ENCODE peak calls at places on chromosomes 6 and 20, in six cellular contexts. I is astrocyte of the spinal cord, R is neural crest cell, K is lower lobe of right lung, F is GM23338, V is AG04450. X is an unnamed sample.

GRCh38 chr20:62806383-62807050 is 1.9 kb downstream of the OGFR start:
- DNase-seq in I (no peak), R (no peak), K (no peak), F (no peak), V (no peak), X (no peak)

GRCh38 chr6:20370801-20371200 is 30.9 kb upstream of the E2F3 start:
- DNase-seq in I (no peak), R (no peak), K (no peak), F (no peak), V (no peak), X (no peak)

GRCh38 chr6:45419574-45420082 is 41.9 kb upstream of the SUPT3H start:
- DNase-seq in I (peak), R (peak), K (peak), F (peak), V (no peak), X (peak)

GRCh38 chr6:34745277-34746103 is 11.8 kb upstream of the SNRPC start:
- DNase-seq in I (no peak), R (no peak), K (peak), F (no peak), V (peak), X (no peak)

GRCh38 chr6:64736421-64736950 is 970.5 kb downstream of the EYS start:
- DNase-seq in I (no peak), R (no peak), K (no peak), F (no peak), V (no peak), X (no peak)

GRCh38 chr20:45611054-45611453 is 18.5 kb upstream of the WFDC10A start:
- DNase-seq in I (peak), R (no peak), K (no peak), F (no peak), V (peak), X (no peak)

GRCh38 chr6:121450242-121450641 is 14.8 kb downstream of the GJA1 start:
- DNase-seq in I (no peak), R (no peak), K (no peak), F (no peak), V (no peak), X (no peak)

GRCh38 chr6:33441457-33441856 is 12.9 kb upstream of the ZBTB9 start:
- DNase-seq in I (no peak), R (no peak), K (no peak), F (no peak), V (no peak), X (no peak)

GRCh38 chr6:81487489-81487888 is 265.0 kb downstream of the TENT5A start:
- DNase-seq in I (peak), R (no peak), K (no peak), F (peak), V (no peak), X (no peak)

GRCh38 chr20:47662483-47663353 is 122.6 kb downstream of the SULF2 start:
- DNase-seq in I (no peak), R (no peak), K (no peak), F (no peak), V (no peak), X (no peak)

GRCh38 chr20:13865156-13865555 is 80.3 kb downstream of the NDUFAF5 start:
- DNase-seq in I (no peak), R (no peak), K (no peak), F (no peak), V (no peak), X (no peak)

GRCh38 chr6:135784493-135784892 is 67.0 kb upstream of the PDE7B start:
- DNase-seq in I (no peak), R (no peak), K (no peak), F (no peak), V (no peak), X (no peak)

GRCh38 chr6:136487746-136488145 is 62.5 kb downstream of the MAP7 start:
- DNase-seq in I (no peak), R (no peak), K (no peak), F (no peak), V (no peak), X (no peak)

GRCh38 chr20:52033313-52033712 is 158.3 kb downstream of the ZFP64 start:
- DNase-seq in I (peak), R (no peak), K (no peak), F (peak), V (no peak), X (no peak)

GRCh38 chr6:118260833-118261232 is 287.3 kb upstream of the PLN start:
- DNase-seq in I (no peak), R (no peak), K (no peak), F (no peak), V (no peak), X (no peak)

GRCh38 chr6:15368186-15368585 is 122.3 kb downstream of the JARID2 start:
- DNase-seq in I (no peak), R (no peak), K (no peak), F (no peak), V (no peak), X (no peak)

GRCh38 chr6:34362909-34363713 is 29.4 kb downstream of the NUDT3 start:
- DNase-seq in I (no peak), R (no peak), K (no peak), F (peak), V (no peak), X (no peak)

GRCh38 chr6:123393333-123393732 is 243.4 kb downstream of the TRDN start:
- DNase-seq in I (peak), R (no peak), K (no peak), F (peak), V (no peak), X (no peak)

GRCh38 chr6:52647199-52647598 is 23.7 kb upstream of the TMEM14A start:
- DNase-seq in I (no peak), R (no peak), K (no peak), F (no peak), V (no peak), X (no peak)

GRCh38 chr20:549720-550496 is 6.3 kb upstream of the CSNK2A1 start:
- DNase-seq in I (no peak), R (no peak), K (no peak), F (no peak), V (no peak), X (no peak)

GRCh38 chr6:31794294-31794865 is 1.2 kb downstream of the VARS1 start:
- DNase-seq in I (no peak), R (no peak), K (no peak), F (peak), V (no peak), X (no peak)

GRCh38 chr6:27016689-27017088 is 230.8 kb upstream of the PRSS16 start:
- DNase-seq in I (no peak), R (no peak), K (no peak), F (no peak), V (no peak), X (no peak)

GRCh38 chr6:723540-723939 is 30.6 kb upstream of the EXOC2 start:
- DNase-seq in I (no peak), R (no peak), K (no peak), F (no peak), V (no peak), X (no peak)
- TF ChIP-seq CTCF in I (peak), R (peak), K (no peak), F (peak), V (peak), X (no peak)

DNA sequence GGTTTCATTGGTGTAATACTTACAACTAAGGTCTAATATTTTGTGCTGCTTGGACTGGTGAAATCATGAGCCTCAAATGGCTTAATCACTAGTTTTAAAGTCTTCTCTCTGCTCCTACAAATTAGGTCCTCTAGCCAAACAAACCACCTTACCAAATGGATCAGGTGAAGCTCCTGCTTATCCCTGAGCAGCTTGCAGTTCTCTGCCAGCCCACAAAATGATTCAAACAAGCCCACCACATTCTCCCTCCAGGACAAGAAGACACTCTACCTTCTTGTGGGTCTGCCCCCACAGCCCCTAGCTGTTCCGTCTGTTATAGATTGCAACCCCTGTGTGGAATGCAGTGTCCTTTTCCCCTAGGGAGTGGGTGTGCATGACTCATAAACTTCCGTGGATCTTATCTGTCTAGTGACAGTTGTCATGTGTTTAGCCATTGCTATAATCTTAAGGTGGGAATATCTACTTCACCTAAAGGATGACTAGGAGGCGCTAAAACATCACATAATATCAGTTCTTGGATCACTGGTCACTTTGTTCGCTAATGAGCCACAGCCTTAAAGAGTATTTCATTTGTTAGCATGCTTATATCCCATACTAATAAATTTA is 940.5 kb upstream of the MANEA start:
- DNase-seq in I (peak), R (no peak), K (no peak), F (peak), V (no peak), X (no peak)
- TF ChIP-seq CTCF in I (peak), R (peak), K (no peak), F (peak), V (no peak), X (no peak)

GRCh38 chr6:28587011-28587745 is 61.5 kb downstream of the GPX5 start:
- DNase-seq in I (peak), R (peak), K (peak), F (peak), V (no peak), X (peak)

GRCh38 chr6:28583463-28583862 is 57.8 kb downstream of the GPX5 start:
- DNase-seq in I (no peak), R (no peak), K (no peak), F (no peak), V (no peak), X (no peak)

GRCh38 chr6:28586273-28586672 is 60.6 kb downstream of the GPX5 start:
- DNase-seq in I (no peak), R (no peak), K (no peak), F (peak), V (no peak), X (no peak)

GRCh38 chr6:28587746-28588075 is 62.0 kb downstream of the GPX5 start:
- DNase-seq in I (no peak), R (no peak), K (no peak), F (no peak), V (no peak), X (no peak)

GRCh38 chr6:28585335-28585734 is 59.7 kb downstream of the GPX5 start:
- DNase-seq in I (peak), R (no peak), K (no peak), F (no peak), V (no peak), X (no peak)
- TF ChIP-seq CTCF in I (no peak), R (peak), K (no peak), F (no peak), V (peak), X (no peak)

DNA sequence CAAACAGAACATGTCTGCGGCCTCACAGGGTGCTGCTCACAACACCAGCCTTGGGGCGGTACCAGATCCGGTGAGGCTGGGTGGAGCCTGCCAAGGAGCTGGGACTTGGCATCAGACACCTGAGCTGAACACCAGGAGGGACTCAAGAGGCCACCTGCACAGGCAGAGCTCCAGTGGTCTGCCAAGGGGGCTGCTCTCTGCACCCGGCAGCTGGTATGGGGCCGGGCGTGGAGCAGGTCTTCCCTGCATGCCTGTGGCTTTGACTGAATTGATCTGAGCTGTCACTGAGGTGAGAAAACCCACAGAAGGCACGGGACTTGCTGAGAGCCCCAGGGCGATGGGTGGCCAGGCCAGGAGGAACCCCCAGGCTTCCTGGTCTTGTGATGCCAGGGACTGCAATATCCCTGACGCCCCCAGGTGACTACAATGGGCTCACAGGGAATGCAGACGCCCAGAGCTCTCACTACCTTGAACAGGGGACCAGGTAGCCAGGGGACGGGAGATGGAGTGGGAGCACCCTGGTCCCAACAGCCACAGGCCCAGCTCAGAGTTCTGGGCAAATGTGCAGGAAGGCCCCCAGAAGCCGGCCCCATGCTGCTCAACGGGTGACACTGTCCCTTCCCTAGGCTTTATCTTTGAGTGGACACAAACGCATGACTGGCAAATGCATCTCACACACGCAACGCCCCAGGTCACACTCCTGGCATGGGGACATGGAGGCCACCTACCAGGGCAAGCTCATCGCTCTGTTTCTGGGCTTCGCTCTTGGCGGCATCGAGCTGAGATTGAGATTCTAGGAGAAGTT is 48.2 kb downstream of the DSTN start:
- DNase-seq in I (no peak), R (no peak), K (peak), F (no peak), V (no peak), X (peak)
- TF ChIP-seq CTCF in I (no peak), R (no peak), K (peak), F (no peak), V (no peak), X (no peak)

GRCh38 chr20:6160736-6161135 is 37.9 kb upstream of the FERMT1 start:
- DNase-seq in I (no peak), R (no peak), K (no peak), F (no peak), V (no peak), X (no peak)

GRCh38 chr20:6152777-6153176 is 29.9 kb upstream of the FERMT1 start:
- DNase-seq in I (no peak), R (no peak), K (no peak), F (no peak), V (no peak), X (no peak)

GRCh38 chr20:6162239-6162638 is 39.4 kb upstream of the FERMT1 start:
- DNase-seq in I (peak), R (no peak), K (no peak), F (no peak), V (no peak), X (peak)

DNA sequence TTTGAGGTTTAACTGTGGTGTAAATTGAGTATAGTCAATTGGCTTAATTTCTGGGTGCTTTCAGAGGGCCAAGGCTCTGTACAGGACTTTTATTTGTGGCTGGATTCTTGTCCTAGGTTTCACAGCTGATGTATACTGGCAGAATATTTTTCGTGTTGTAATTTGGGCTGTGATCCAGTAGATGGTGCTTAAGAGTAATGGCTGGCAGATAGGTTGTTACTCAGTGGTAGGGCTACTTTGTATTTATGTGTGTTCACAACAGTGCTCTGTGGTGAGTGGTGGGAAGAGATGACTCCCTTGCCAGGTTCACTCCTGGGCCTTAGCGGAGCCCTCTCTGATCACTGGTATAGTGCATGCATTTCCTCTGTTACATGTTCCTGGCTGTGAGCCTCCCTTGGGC is 34.5 kb upstream of the FERMT1 start:
- DNase-seq in I (no peak), R (no peak), K (no peak), F (peak), V (no peak), X (no peak)
- TF ChIP-seq CTCF in I (no peak), R (no peak), K (no peak), F (peak), V (no peak), X (no peak)

X was measured in right lobe of liver.